ENCODE peak calls at places on chromosomes 1 and 21, in five cellular contexts. Q is HCT116, N is K562, S is H1, M is HepG2. I is an unnamed sample.

GRCh38 chr21:27040738-27041137 is 73.8 kb upstream of the ADAMTS5 start:
- DNase-seq in S (no peak), Q (no peak), M (no peak), N (no peak), I (no peak)

GRCh38 chr1:37509181-37509580 is 5.4 kb downstream of the MEAF6 start:
- DNase-seq in M (peak), Q (no peak), S (no peak), N (no peak), I (no peak)

GRCh38 chr1:11655263-11656079 is 794 bp downstream of the FBXO44 start:
- DNase-seq in N (no peak), M (no peak), Q (no peak), S (no peak), I (no peak)

GRCh38 chr1:4416189-4416588 is 238.2 kb upstream of the AJAP1 start:
- DNase-seq in S (no peak), M (no peak), Q (no peak), N (no peak), I (no peak)

GRCh38 chr1:67850611-67851075 is 17.4 kb upstream of the GNG12 start:
- DNase-seq in S (no peak), M (no peak), N (no peak), Q (peak), I (no peak)

GRCh38 chr1:209505044-209505443 is 78.5 kb upstream of the CAMK1G start:
- DNase-seq in M (no peak), N (no peak), S (no peak), Q (no peak), I (no peak)

GRCh38 chr1:97340951-97341350 is 579.9 kb downstream of the DPYD start:
- DNase-seq in M (no peak), N (no peak), S (no peak), Q (no peak), I (no peak)

GRCh38 chr1:200410566-200410878 is 686 bp upstream of the ZNF281 start:
- DNase-seq in S (no peak), M (no peak), Q (peak), N (peak), I (no peak)

GRCh38 chr1:39196244-39197215 is 8.0 kb upstream of the MACF1 start:
- DNase-seq in Q (no peak), S (no peak), N (peak), M (no peak), I (no peak)

GRCh38 chr1:93483200-93483599 is 35.3 kb downstream of the FNBP1L start:
- DNase-seq in M (no peak), S (no peak), Q (no peak), N (no peak), I (no peak)

GRCh38 chr1:179743679-179744400 is 749 bp downstream of the FAM163A start:
- DNase-seq in M (no peak), S (no peak), Q (no peak), N (no peak), I (no peak)

GRCh38 chr21:39452207-39452964 is 616 bp downstream of the SH3BGR start:
- DNase-seq in S (no peak), N (no peak), Q (no peak), M (peak), I (no peak)

GRCh38 chr1:10779201-10779600 is 17.2 kb downstream of the CASZ1 start:
- DNase-seq in M (no peak), S (no peak), Q (peak), N (no peak), I (no peak)

GRCh38 chr1:67144696-67145095 is 9.9 kb upstream of the C1orf141 start:
- DNase-seq in M (no peak), N (peak), Q (no peak), S (no peak), I (no peak)

GRCh38 chr1:200247513-200247912 is 162.3 kb downstream of the ZNF281 start:
- DNase-seq in S (no peak), M (no peak), Q (no peak), N (no peak), I (no peak)

GRCh38 chr1:93136445-93136844 is 43.8 kb downstream of the TMED5 start:
- DNase-seq in N (no peak), M (no peak), Q (no peak), S (no peak), I (no peak)

GRCh38 chr1:217469983-217470382 is 160.9 kb downstream of the GPATCH2 start:
- DNase-seq in M (no peak), S (no peak), N (no peak), Q (no peak), I (no peak)

DNA sequence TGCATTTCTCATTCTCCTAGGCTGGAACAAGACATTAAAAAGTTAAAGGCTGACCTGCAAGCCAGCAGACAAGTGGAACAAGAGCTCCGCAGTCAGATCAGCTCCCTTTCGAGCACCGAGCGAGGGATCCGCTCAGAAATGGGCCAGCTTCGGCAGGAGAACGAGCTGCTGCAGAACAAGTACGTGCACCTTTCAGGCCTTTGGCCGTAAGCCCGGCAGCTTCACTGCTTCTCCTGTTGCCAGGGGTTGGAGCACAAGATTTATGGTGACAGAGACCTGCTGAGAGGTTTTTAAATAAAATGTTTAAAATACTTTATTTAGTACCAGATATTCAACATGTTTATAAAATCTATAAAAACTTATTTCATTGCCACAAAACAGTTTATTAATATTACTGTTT is 53.4 kb downstream of the MACO1 start:
- DNase-seq in S (no peak), Q (no peak), M (no peak), N (no peak), I (no peak)
- TF ChIP-seq ATF3 in S (no peak), Q (no peak), M (no peak), N (no peak), I (no peak)

GRCh38 chr1:176177764-176178163 is 29.3 kb downstream of the COP1 start:
- DNase-seq in S (no peak), M (no peak), Q (no peak), N (no peak), I (peak)
- H2AFZ ChIP-seq in S (no peak), M (no peak), Q (no peak), N (no peak), I (no peak)

GRCh38 chr21:41269535-41269934 is 47.1 kb upstream of the FAM3B start:
- DNase-seq in M (no peak), N (no peak), Q (no peak), S (no peak), I (no peak)
- TF ChIP-seq ATF3 in M (no peak), N (no peak), Q (no peak), S (no peak), I (no peak)

GRCh38 chr1:159946242-159947187 is 1.1 kb upstream of the IGSF9 start:
- DNase-seq in N (no peak), S (no peak), Q (no peak), M (no peak), I (no peak)
- H2AFZ ChIP-seq in N (peak), S (peak), Q (no peak), M (no peak), I (no peak)

GRCh38 chr21:38136201-38136600 is 120.6 kb upstream of the KCNJ15 start:
- DNase-seq in M (no peak), N (no peak), Q (no peak), S (no peak), I (no peak)
- TF ChIP-seq ATF3 in M (no peak), N (no peak), Q (no peak), S (no peak), I (no peak)

GRCh38 chr1:230120289-230120948 is 53.4 kb downstream of the GALNT2 start:
- DNase-seq in M (no peak), Q (no peak), S (no peak), N (no peak), I (no peak)
- H2AFZ ChIP-seq in M (no peak), Q (no peak), S (no peak), N (no peak), I (no peak)

I was measured in GM12878.